ENCODE peak calls at places on chromosomes 11 and 22, in six cellular contexts. C is heart left ventricle, E is dorsolateral prefrontal cortex, Z is left ventricle myocardium inferior, X is lung, L is ovary. S is an unnamed sample.
A peak's percentile ranks its signal among the peaks of the same experiment; 100 is the strongest.

GRCh38 chr22:48350456-48350855 is 1477.2 kb downstream of the BRD1 start:
- DNase-seq in E (no peak), C (no peak), X (no peak), L (no peak), Z (no peak), S (no peak)

GRCh38 chr11:33772300-33772699 is 2.0 kb downstream of the FBXO3 start:
- DNase-seq in X (no peak), C (no peak), E (no peak), L (no peak), Z (no peak), S (no peak)

GRCh38 chr11:122676638-122677037 is 21.1 kb downstream of the UBASH3B start:
- DNase-seq in Z (no peak), L (no peak), X (no peak), E (no peak), C (no peak), S (no peak)

GRCh38 chr11:19715373-19715772 is 2.7 kb downstream of the NAV2 start:
- DNase-seq in L (no peak), Z (no peak), E (no peak), X (no peak), C (no peak), S (no peak)

GRCh38 chr11:112013501-112014164 is 11.6 kb upstream of the DLAT start:
- DNase-seq in L (no peak), Z (no peak), X (no peak), C (no peak), E (no peak), S (no peak)

GRCh38 chr22:45994516-45995404 is 17.8 kb upstream of the WNT7B start:
- DNase-seq in X (peak; percentile 87), L (peak; percentile 86), E (peak; percentile 79), Z (peak; percentile 85), C (peak; percentile 94), S (peak; percentile 74)

GRCh38 chr11:88231894-88232482 is 56.7 kb upstream of the RAB38 start:
- DNase-seq in C (no peak), X (no peak), E (no peak), Z (no peak), L (no peak), S (no peak)

GRCh38 chr11:106961048-106961447 is 57.2 kb downstream of the GUCY1A2 start:
- DNase-seq in Z (no peak), X (no peak), C (no peak), L (no peak), E (no peak), S (no peak)

GRCh38 chr11:18802381-18803257 is 11.0 kb upstream of the PTPN5 start:
- DNase-seq in C (no peak), L (peak; percentile 29), Z (no peak), X (peak; percentile 36), E (peak; percentile 68), S (peak; percentile 44)

GRCh38 chr11:118918128-118918685 is 7.5 kb downstream of the BCL9L start:
- DNase-seq in L (peak; percentile 90), E (no peak), Z (peak; percentile 72), X (peak; percentile 76), C (no peak), S (no peak)

GRCh38 chr11:72471005-72471898 is 36.9 kb upstream of the CLPB start:
- DNase-seq in C (no peak), E (peak; percentile 82), L (peak; percentile 53), Z (peak; percentile 45), X (peak; percentile 66), S (peak; percentile 63)
- H3K27ac ChIP-seq in C (no peak overlapping the region), E (no peak overlapping the region), L (no peak overlapping the region), Z (no peak overlapping the region), X (no peak overlapping the region), S (no peak overlapping the region)

GRCh38 chr11:86500500-86501170 is 125.9 kb downstream of the CCDC81 start:
- DNase-seq in X (no peak), Z (no peak), E (no peak), C (no peak), L (no peak), S (no peak)
- H3K27ac ChIP-seq in X (no peak overlapping the region), Z (no peak overlapping the region), E (no peak overlapping the region), C (no peak overlapping the region), L (no peak overlapping the region), S (no peak overlapping the region)

DNA sequence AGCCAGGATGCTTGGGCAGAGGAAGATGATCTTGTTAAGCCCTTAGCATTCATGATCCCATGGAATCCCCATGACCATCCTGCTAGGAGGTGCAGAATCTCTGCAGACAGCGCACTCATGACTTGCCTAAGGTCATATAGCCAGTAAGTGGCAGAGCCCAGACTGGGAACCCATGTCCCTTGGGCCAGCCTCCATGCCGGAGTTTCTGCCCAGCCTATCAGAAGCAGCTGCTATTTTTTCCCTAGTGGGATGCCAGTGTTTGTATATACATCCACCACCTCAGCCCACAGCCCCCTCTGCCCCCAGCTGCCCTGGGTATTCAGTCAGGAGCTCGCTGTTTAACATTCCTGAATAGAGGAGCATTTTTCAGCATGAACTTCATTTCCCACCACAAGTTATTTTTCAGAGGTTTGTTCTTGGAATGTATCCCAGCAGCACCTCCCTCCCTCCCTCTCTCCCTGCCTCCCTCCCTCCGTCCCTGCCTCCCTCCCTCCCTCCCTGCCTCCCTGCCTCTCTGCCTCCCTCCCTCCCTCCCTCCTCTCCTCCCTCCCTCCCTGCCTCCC is 34.4 kb upstream of the SUSD2 start:
- DNase-seq in Z (peak; percentile 45), X (no peak), E (no peak), C (no peak), L (peak; percentile 78), S (no peak)
- H3K27ac ChIP-seq in Z (peak overlapping the region; percentile 91), X (peak overlapping the region; percentile 45), E (peak overlapping the region; percentile 72), C (peak overlapping the region; percentile 88), L (peak overlapping the region; percentile 82), S (peak overlapping the region; percentile 27)

DNA sequence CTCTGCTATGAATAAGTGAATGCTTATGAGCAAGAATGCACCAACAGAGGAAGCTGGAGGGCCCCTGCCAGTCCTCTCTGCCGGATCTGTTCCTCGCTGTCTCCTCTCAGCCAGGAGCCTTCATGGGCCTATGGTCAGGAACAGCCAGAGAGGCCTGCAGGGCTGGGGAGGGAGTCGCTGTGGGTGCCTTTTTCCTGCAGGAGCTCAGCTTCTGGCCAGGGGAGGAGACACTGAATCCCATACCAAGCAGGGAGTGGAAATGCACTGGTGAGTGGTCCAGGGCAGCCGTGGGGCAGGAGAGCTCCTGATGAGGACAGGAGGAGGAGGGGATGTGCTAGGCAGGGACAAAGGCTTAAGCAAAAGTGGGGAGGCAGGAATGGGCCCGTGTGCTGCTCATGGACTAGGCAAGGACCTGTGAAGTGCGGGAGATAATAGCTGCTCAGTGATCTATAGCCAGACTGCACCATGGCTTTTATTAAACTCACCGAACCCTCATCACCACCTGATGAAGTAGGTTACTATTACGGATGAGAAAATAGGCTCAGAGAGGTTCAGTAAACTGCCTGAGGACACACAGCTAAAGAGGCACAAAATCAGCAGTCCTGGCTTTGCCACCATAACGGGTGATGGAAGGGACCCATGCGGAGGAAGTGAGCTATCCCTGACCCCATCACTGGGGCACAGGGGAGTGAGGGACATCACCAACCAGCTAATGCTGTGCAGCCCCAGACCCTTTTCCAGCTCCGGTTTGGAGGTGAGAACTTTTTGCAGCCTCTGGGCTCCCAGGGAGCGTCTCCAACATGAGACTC is 7.1 kb upstream of the DERL3 start:
- DNase-seq in L (no peak), E (no peak), Z (no peak), C (peak; percentile 32), X (no peak), S (no peak)
- H3K27ac ChIP-seq in L (no peak overlapping the region), E (no peak overlapping the region), Z (peak overlapping the region; percentile 86), C (peak overlapping the region; percentile 80), X (peak overlapping the region; percentile 25), S (peak overlapping the region; percentile 12)

DNA sequence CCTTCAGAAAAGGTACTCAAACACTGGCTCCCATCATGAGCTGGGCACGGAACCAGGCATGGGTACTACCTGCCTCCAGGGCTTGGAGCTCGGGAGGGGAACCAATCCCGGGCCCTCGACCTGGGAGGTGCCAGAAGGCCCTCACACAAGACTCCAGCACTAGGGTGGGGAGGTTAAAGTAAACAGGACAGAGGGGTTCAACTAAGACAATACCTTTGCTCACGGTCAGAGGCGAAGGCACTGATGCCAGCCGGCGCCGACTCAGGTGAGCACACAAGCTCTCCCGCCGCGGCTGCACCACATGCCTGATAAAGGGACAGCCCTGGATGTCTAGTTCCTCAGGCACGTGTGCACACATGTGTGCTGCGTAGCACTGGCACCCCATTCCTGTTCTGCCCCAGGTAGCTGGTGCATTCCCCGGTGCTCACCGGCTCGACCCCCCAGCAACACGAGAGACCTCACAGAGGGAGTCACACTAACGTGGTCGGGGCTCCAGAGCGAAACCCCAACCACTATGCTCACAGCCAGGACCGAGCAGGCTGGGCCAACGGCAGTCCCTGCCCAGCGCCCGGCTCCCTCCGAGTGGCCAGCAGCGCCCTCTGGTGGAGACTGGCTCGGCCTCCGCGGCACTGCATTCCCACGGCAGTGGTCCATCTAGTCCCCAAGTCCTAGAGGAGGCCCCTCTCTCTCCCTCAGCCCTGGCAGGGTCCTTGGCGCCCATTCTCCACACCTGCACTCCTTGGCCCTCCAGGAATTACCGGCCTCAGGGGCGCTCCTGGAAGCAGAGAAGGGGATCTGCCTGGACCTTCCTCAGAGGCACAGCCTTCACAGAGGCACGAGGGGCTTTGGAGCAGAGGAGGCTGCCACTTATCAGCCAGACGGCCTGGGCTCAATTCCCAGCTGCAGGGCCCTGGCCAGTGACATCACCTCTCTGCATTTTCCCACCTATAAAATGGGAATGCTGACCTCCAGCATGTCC is 28.8 kb upstream of the MOB2 start:
- DNase-seq in X (peak; percentile 74), E (peak; percentile 85), L (peak; percentile 85), Z (peak; percentile 78), C (peak; percentile 89), S (peak; percentile 65)
- H3K27ac ChIP-seq in X (no peak overlapping the region), E (peak overlapping the region; percentile 12), L (no peak overlapping the region), Z (no peak overlapping the region), C (no peak overlapping the region), S (no peak overlapping the region)

DNA sequence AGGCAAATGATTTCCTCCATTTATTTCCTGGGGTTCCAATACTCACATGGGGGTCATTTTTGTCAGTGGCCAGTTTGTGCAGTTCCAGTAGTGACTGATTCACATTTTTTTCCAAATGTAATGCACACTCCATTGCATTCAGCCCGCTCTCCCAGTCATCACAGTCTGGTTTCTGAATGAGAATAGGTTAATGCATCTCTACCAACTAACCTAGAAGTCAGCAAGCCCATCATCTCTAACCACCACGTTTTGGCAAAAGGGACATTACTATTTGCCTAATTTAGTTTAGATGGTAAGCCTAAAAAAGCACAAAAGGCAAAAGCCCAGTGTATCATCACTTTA is 2.5 kb downstream of the FTH1 start:
- DNase-seq in L (no peak), X (no peak), E (no peak), Z (no peak), C (no peak), S (no peak)
- H3K27ac ChIP-seq in L (no peak overlapping the region), X (no peak overlapping the region), E (peak overlapping the region; percentile 99), Z (peak overlapping the region; percentile 100), C (peak overlapping the region; percentile 100), S (peak overlapping the region; percentile 96)

DNA sequence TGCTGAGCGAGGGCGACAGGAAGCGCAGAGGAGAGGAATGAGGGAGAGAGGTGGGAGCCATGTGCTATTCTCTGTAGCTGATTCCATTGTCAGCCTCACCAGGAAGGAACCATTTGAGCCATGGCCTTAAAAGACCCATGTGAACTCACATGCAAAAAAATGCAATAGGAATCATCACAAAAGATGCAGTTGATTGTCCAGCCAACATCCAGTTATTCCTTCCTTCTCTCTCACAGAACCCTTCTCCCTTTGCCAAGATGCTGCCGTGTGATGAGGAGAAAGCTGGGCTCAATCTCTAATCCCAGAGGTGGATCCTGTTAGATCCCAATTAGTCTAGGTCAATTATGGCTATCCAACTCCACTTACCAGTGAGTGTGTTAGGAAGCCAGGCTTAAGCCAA is 58.2 kb upstream of the RRAS2 start:
- DNase-seq in E (no peak), Z (no peak), C (no peak), L (no peak), X (no peak), S (no peak)
- H3K27ac ChIP-seq in E (no peak overlapping the region), Z (no peak overlapping the region), C (peak overlapping the region; percentile 16), L (no peak overlapping the region), X (no peak overlapping the region), S (no peak overlapping the region)

S was measured in substantia nigra.